ENCODE peak calls at places on chromosomes 7 and 10, in four cellular contexts. U, G, P and C are unnamed samples.

GRCh38 chr10:18713077-18713476 is 53.8 kb downstream of the ARL5B start:
- DNase-seq in U (peak), G (no peak), P (no peak), C (peak)

GRCh38 chr10:805635-806305 is 116.3 kb upstream of the DIP2C start:
- DNase-seq in U (no peak), G (no peak), P (no peak), C (no peak)

GRCh38 chr7:102040569-102040968 is 223.1 kb downstream of the CUX1 start:
- DNase-seq in U (no peak), G (no peak), P (no peak), C (no peak)

GRCh38 chr10:19952611-19953010 is 136.4 kb downstream of the PLXDC2 start:
- DNase-seq in U (no peak), G (no peak), P (no peak), C (no peak)

GRCh38 chr7:158582089-158582456 is 5.5 kb downstream of the PTPRN2 start:
- DNase-seq in U (no peak), G (no peak), P (no peak), C (peak)

GRCh38 chr10:95266674-95267095 is 24.1 kb downstream of the PDLIM1 start:
- DNase-seq in U (peak), G (no peak), P (no peak), C (peak)

GRCh38 chr7:112533591-112533990 is 52.8 kb downstream of the LSMEM1 start:
- DNase-seq in U (no peak), G (no peak), P (no peak), C (no peak)

GRCh38 chr10:29068984-29069383 is 219.9 kb upstream of the LYZL1 start:
- DNase-seq in U (no peak), G (no peak), P (no peak), C (no peak)

GRCh38 chr10:97810476-97810875 is 38.7 kb upstream of the SFRP5 start:
- DNase-seq in U (no peak), G (no peak), P (no peak), C (no peak)

GRCh38 chr7:2066251-2066919 is 166.4 kb downstream of the MAD1L1 start:
- DNase-seq in U (no peak), G (no peak), P (no peak), C (no peak)

GRCh38 chr7:101201695-101202602 is 1.1 kb upstream of the MOGAT3 start:
- DNase-seq in U (peak), G (no peak), P (no peak), C (no peak)

GRCh38 chr7:2283074-2283473 is 31.2 kb downstream of the SNX8 start:
- DNase-seq in U (no peak), G (no peak), P (no peak), C (no peak)

GRCh38 chr7:52547301-52547920 is 488.0 kb upstream of the POM121L12 start:
- DNase-seq in U (no peak), G (no peak), P (no peak), C (peak)

GRCh38 chr10:86253171-86254072 is 113.2 kb downstream of the GRID1 start:
- DNase-seq in U (no peak), G (no peak), P (no peak), C (peak)

GRCh38 chr10:22246680-22247391 is 29.0 kb upstream of the EBLN1 start:
- DNase-seq in U (peak), G (no peak), P (no peak), C (peak)

GRCh38 chr10:73814896-73815718 is 3.7 kb upstream of the NDST2 start:
- DNase-seq in U (no peak), G (no peak), P (no peak), C (no peak)

GRCh38 chr10:969473-970150 is 18.6 kb upstream of the GTPBP4 start:
- DNase-seq in U (no peak), G (no peak), P (no peak), C (no peak)

GRCh38 chr10:6223981-6224380 is 21.2 kb downstream of the PFKFB3 start:
- DNase-seq in U (no peak), G (no peak), P (no peak), C (no peak)

GRCh38 chr10:73889014-73889413 is 14.7 kb upstream of the CAMK2G start:
- DNase-seq in U (peak), G (no peak), P (no peak), C (peak)

GRCh38 chr7:101870361-101871062 is 53.1 kb downstream of the CUX1 start:
- DNase-seq in U (no peak), G (no peak), P (no peak), C (peak)

GRCh38 chr10:33155720-33156638 is 178.5 kb downstream of the NRP1 start:
- DNase-seq in U (peak), G (peak), P (no peak), C (peak)

GRCh38 chr10:123864923-123865322 is 26.7 kb downstream of the CPXM2 start:
- DNase-seq in U (no peak), G (no peak), P (no peak), C (no peak)

GRCh38 chr10:104353325-104354048 is at the start of gene CFAP58:
- DNase-seq in U (peak), G (peak), P (peak), C (peak)

DNA sequence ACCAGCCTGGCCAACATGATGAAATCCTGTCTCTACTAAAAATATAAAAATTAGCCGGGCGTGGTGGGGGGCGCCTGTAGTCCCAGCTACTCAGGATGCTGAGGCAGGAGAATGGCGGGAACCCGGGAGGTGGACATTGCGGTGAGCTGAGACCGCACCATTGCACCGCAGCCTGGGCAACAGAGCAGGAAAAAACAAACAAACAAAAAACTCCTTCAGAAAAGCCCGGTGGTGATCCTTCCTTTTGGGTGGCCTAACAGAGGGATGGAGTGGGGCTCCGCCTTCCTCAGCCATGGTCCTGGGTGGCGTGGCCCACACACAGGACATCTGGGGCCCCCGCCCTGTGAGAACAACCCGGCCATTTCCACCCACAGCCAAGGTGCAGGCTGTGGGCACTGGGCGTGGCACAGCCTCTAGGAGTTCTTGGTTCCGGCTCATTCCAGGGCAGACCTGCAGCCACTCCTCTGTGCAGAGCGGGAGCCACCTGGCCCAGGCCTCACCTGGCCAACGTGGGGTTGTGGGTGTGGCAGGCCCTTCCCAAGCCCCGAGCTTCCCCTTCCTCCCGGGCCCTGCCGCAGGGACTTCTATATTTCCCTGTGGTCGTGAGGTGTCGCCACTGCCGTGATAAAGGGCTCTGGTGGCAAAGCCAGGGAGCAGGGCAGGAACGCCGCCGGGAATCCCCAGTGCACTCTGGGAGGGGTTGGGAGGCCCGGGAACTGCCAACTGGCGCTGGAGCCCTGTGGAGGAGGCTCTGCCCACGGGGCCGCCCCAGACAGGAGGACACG is 37.6 kb downstream of the GET4 start:
- DNase-seq in U (no peak), G (no peak), P (no peak), C (no peak)
- TF ChIP-seq CTCF in U (no peak), G (no peak), P (no peak), C (no peak)

GRCh38 chr10:70757856-70758255 is 27.3 kb downstream of the TBATA start:
- DNase-seq in U (no peak), G (no peak), P (no peak), C (no peak)
- H3K4me3 ChIP-seq in U (no peak), G (no peak), P (no peak), C (no peak)

GRCh38 chr10:113820507-113820906 is 33.4 kb downstream of the DCLRE1A start:
- DNase-seq in U (no peak), G (no peak), P (no peak), C (no peak)
- TF ChIP-seq CTCF in U (no peak), G (no peak), P (no peak), C (no peak)

GRCh38 chr10:93062499-93063216 is 2.1 kb downstream of the CYP26C1 start:
- DNase-seq in U (peak), G (peak), P (no peak), C (peak)
- H3K4me3 ChIP-seq in U (peak), G (peak), P (peak), C (no peak)

GRCh38 chr10:61452229-61452651 is 941 bp downstream of the TMEM26 start:
- DNase-seq in U (no peak), G (no peak), P (no peak), C (peak)
- TF ChIP-seq CTCF in U (no peak), G (no peak), P (no peak), C (peak)